ENCODE peak calls at places on chromosomes 1 and 21, in eight cellular contexts. E is GM12865; Q is tibial nerve; G is CD8-positive, alpha-beta T cell; W is keratinocyte; U is prostate gland; P is suprapubic skin; I is NB4. Z is an unnamed sample.

GRCh38 chr1:66540434-66541032 is 6.6 kb downstream of the SGIP1 start:
- DNase-seq in Q (no peak), U (no peak), I (no peak), E (no peak), W (no peak), G (no peak), P (no peak), Z (no peak)

GRCh38 chr1:14873657-14874056 is 275.2 kb downstream of the KAZN start:
- DNase-seq in P (no peak), G (no peak), E (no peak), Q (no peak), W (no peak), I (no peak), U (no peak), Z (no peak)

GRCh38 chr1:242211254-242212022 is 212.5 kb upstream of the MAP1LC3C start:
- DNase-seq in E (no peak), Q (no peak), I (no peak), G (no peak), W (no peak), U (no peak), P (no peak), Z (no peak)

GRCh38 chr1:27099154-27099903 is 55.6 kb downstream of the SLC9A1 start:
- DNase-seq in U (no peak), I (peak), P (no peak), Q (peak), G (no peak), E (peak), W (no peak), Z (no peak)

GRCh38 chr1:230072296-230072695 is 5.3 kb downstream of the GALNT2 start:
- DNase-seq in Q (no peak), U (no peak), P (no peak), G (no peak), W (no peak), E (no peak), I (no peak), Z (no peak)

GRCh38 chr1:154334647-154335350 is 9.5 kb downstream of the ATP8B2 start:
- DNase-seq in P (peak), G (peak), U (peak), I (peak), Q (peak), W (no peak), E (peak), Z (no peak)

GRCh38 chr1:163472267-163472666 is 150.5 kb downstream of the NUF2 start:
- DNase-seq in I (no peak), P (no peak), W (no peak), E (no peak), U (no peak), Q (no peak), G (no peak), Z (no peak)

GRCh38 chr1:6175411-6175828 is 4.7 kb downstream of the CHD5 start:
- DNase-seq in P (no peak), U (no peak), W (no peak), E (no peak), Q (no peak), G (no peak), I (no peak), Z (no peak)

GRCh38 chr1:168135982-168136708 is 585 bp downstream of the GPR161 start:
- DNase-seq in P (no peak), E (no peak), Q (no peak), I (no peak), W (no peak), G (no peak), U (no peak), Z (no peak)

GRCh38 chr1:206631085-206631509 is 4.2 kb upstream of the DYRK3 start:
- DNase-seq in Q (no peak), U (no peak), I (peak), G (no peak), W (peak), E (peak), P (no peak), Z (no peak)

GRCh38 chr1:41313661-41314131 is 47.5 kb upstream of the FOXO6 start:
- DNase-seq in P (no peak), G (no peak), W (no peak), U (no peak), I (peak), E (peak), Q (no peak), Z (no peak)

GRCh38 chr1:45340816-45341215 is 576 bp upstream of the MUTYH start:
- DNase-seq in W (no peak), G (no peak), P (no peak), E (peak), U (no peak), I (peak), Q (no peak), Z (no peak)
- TF ChIP-seq CTCF in W (no peak), G (no peak), P (no peak), E (no peak), U (no peak), I (no peak), Q (no peak), Z (no peak)

DNA sequence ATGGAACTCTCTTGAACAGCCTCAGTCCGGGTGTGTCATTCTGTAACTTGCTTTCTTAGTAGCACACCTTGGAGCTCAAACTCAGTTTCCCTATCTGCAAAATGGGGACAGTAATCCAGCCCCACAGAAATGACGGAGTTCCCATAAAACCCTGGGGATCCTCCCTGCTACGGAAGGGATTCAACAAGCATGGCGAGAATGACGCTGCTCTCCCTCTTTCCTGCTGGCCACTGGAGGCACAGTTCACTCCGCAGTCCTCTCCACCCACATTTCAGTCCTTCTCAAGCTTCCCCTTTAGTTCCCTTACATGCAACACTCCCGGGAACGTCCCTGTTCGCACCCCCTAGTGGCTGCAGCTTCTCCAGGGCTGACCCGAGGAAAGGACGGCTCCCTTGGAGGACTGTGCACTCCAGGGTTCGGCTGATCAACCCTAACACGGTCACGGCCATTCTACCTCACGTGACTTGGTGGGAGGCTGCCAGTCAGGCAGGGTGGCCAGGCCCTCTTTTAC is 20.6 kb downstream of the RUNX3 start:
- DNase-seq in W (no peak), I (no peak), P (no peak), G (no peak), U (no peak), E (no peak), Q (no peak), Z (peak)
- TF ChIP-seq CTCF in W (peak), I (no peak), P (no peak), G (no peak), U (peak), E (no peak), Q (peak), Z (peak)

GRCh38 chr1:218361298-218362065 is 16.3 kb downstream of the TGFB2 start:
- DNase-seq in G (no peak), I (peak), W (no peak), Q (no peak), E (no peak), P (no peak), U (no peak), Z (no peak)
- TF ChIP-seq CTCF in G (no peak), I (peak), W (peak), Q (no peak), E (peak), P (no peak), U (peak), Z (peak)

GRCh38 chr1:158527190-158527815 is 26.9 kb downstream of the OR6Y1 start:
- DNase-seq in W (no peak), E (peak), U (no peak), G (no peak), Q (no peak), P (no peak), I (peak), Z (no peak)
- TF ChIP-seq CTCF in W (peak), E (peak), U (no peak), G (peak), Q (no peak), P (no peak), I (no peak), Z (no peak)

DNA sequence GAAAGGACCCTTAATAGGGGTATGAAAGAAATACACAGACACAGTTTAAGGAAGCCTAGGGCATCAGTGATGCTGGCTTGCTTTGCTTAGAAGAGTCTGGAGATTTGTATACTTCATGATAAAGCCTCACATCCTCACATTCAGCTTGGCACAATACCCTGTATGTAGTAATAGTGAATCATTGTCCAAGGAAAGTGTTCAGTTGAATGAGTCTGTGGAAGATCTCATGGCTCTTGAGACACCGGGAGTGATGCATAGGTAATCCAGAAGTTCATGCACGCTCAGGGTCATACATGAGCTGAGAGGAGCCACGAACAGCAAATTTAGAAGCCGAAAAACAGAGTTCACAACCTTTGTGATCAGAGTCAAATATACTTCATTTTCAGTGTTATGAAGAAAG is 537.2 kb upstream of the TMPRSS15 start:
- DNase-seq in P (no peak), E (no peak), W (no peak), Q (no peak), I (no peak), G (no peak), U (no peak), Z (no peak)
- TF ChIP-seq CTCF in P (no peak), E (no peak), W (no peak), Q (no peak), I (no peak), G (no peak), U (no peak), Z (no peak)

GRCh38 chr1:109573785-109574184 is 25.4 kb downstream of the GNAI3 start:
- DNase-seq in G (no peak), I (peak), W (no peak), Q (no peak), P (no peak), E (no peak), U (no peak), Z (no peak)
- TF ChIP-seq CTCF in G (no peak), I (no peak), W (no peak), Q (no peak), P (no peak), E (no peak), U (no peak), Z (no peak)

DNA sequence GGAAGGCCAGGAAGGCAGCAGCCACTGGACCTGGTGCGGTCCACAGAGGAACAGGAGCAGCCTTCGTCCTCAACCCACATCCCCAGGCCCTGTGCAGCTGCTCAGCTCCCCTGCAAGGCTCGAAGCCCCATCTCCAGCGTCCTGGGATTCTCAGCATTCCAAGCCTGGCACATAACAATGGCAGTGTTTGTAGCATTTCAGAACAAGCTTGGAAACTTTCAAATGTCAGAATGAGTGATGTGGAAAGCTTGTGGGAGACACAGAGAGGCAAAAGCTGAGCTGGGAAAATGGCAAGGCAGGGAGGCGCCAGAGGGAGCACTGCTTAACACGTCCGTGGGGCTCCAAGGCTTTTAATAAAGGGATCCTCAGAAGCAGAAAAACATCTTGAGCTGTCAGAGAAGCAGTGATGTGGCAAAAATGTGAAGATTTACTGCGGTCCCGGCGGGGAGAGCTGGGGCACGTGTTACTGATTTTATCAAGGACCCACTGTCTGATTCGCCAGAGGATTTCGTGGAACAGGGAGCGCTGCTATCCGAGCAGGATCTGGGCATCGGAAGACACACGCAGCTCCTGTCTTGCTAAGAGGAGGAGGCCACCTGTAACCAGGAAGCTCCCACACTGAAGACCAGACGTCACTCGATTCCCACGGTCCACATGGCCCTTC is 38.1 kb downstream of the TOMM20 start:
- DNase-seq in I (no peak), E (no peak), Q (no peak), P (no peak), W (no peak), U (no peak), G (no peak), Z (no peak)
- TF ChIP-seq CTCF in I (no peak), E (no peak), Q (no peak), P (no peak), W (no peak), U (no peak), G (no peak), Z (peak)

GRCh38 chr1:19182223-19182622 is 27.8 kb downstream of the UBR4 start:
- DNase-seq in G (no peak), I (no peak), W (no peak), E (no peak), Q (no peak), U (no peak), P (no peak), Z (no peak)
- TF ChIP-seq CTCF in G (no peak), I (no peak), W (no peak), E (no peak), Q (no peak), U (no peak), P (no peak), Z (no peak)

DNA sequence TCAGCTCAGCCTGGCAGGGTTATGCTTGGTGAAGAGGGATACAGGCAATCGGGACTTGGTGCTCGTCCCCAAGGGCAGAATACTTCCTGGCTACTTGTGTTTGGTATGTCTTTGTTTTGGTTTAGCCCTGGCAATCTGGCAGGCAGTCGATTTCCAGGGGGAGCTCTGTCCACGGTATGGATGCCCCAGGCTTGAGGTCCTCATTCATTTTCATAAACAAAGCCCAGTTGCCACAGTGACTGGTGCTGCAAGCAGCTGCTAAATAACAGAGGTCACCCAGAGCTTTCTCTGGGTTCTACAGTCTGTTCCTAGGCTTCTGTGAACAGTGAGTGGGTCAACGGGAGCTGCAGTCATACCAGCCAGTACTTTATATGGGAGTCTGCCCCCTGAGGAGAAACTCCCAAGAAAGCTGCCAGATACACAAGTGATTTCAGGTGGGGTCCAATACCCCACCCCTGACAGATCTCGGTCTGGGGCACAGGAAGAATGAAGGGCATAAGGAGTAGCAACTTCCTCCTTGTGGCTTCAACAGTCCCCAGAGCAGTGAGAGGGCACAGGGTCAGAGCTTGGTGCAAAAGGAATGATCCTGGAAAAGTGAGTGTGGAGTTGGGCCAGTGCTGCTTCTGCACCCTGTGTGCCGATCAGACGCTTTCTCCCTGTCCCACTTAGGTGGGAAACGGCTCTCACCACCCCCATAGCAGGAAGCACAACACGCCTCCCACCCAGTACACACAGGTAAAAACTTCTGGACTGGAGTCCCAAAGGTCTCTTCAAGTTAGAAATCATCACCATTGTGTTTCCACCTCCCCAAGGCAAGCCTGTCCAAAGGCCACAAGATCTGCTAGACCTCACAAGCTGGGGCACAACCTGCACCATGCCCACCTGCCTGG is 55.5 kb downstream of the TGFBR3 start:
- DNase-seq in Q (peak), W (no peak), P (no peak), U (no peak), G (no peak), I (peak), E (no peak), Z (no peak)
- TF ChIP-seq CTCF in Q (peak), W (peak), P (no peak), U (no peak), G (no peak), I (no peak), E (no peak), Z (peak)

GRCh38 chr1:53682369-53682685 is 56.6 kb downstream of the GLIS1 start:
- DNase-seq in W (no peak), G (no peak), Q (no peak), U (no peak), E (no peak), I (no peak), P (no peak), Z (no peak)
- TF ChIP-seq CTCF in W (no peak), G (no peak), Q (no peak), U (no peak), E (no peak), I (no peak), P (no peak), Z (peak)